ENCODE peak calls at places on chromosomes 12 and 14, in seven cellular contexts. M is aorta, J is IMR-90, F is right cardiac atrium, H is RWPE2, L is GM12878, I is Right ventricle myocardium superior. N is an unnamed sample.

GRCh38 chr12:92740421-92740820 is 37.6 kb downstream of the PLEKHG7 start:
- ATAC-seq in M (no peak), J (no peak), F (no peak), H (no peak), L (no peak), I (no peak), N (no peak)

GRCh38 chr14:102911541-102911951 is 10.9 kb upstream of the AMN start:
- ATAC-seq in M (no peak), J (no peak), F (no peak), H (no peak), L (no peak), I (no peak), N (no peak)

GRCh38 chr12:39538679-39539104 is 80.9 kb downstream of the ABCD2 start:
- ATAC-seq in M (no peak), J (no peak), F (no peak), H (no peak), L (no peak), I (no peak), N (no peak)

GRCh38 chr12:27161458-27162228 is 79.3 kb upstream of the C12orf71 start:
- ATAC-seq in M (no peak), J (no peak), F (peak), H (peak), L (peak), I (no peak), N (peak)

GRCh38 chr14:31090872-31091764 is 64.9 kb upstream of the STRN3 start:
- ATAC-seq in M (peak), J (peak), F (peak), H (peak), L (no peak), I (peak), N (peak)

GRCh38 chr12:75565795-75566194 is 54.4 kb upstream of the KRR1 start:
- ATAC-seq in M (no peak), J (peak), F (no peak), H (no peak), L (no peak), I (no peak), N (no peak)

GRCh38 chr14:55052259-55052930 is 948 bp downstream of the MAPK1IP1L start:
- ATAC-seq in M (no peak), J (peak), F (no peak), H (peak), L (peak), I (no peak), N (no peak)

GRCh38 chr12:79662046-79662811 is 28.5 kb downstream of the PAWR start:
- ATAC-seq in M (no peak), J (no peak), F (no peak), H (no peak), L (peak), I (no peak), N (no peak)

GRCh38 chr14:101824339-101824727 is 62.8 kb downstream of the PPP2R5C start:
- ATAC-seq in M (no peak), J (no peak), F (no peak), H (no peak), L (no peak), I (peak), N (peak)

GRCh38 chr12:79023261-79023660 is 158.7 kb downstream of the SYT1 start:
- ATAC-seq in M (no peak), J (no peak), F (no peak), H (no peak), L (no peak), I (peak), N (no peak)

GRCh38 chr12:62933220-62933870 is 1.6 kb downstream of the PPM1H start:
- ATAC-seq in M (no peak), J (no peak), F (peak), H (no peak), L (no peak), I (peak), N (no peak)

GRCh38 chr12:40208707-40209106 is 16.1 kb upstream of the LRRK2 start:
- ATAC-seq in M (no peak), J (no peak), F (no peak), H (no peak), L (peak), I (peak), N (peak)

GRCh38 chr14:41476526-41476925 is 130.2 kb upstream of the LRFN5 start:
- ATAC-seq in M (no peak), J (no peak), F (no peak), H (peak), L (no peak), I (no peak), N (no peak)

GRCh38 chr12:108630481-108631207 is 3.0 kb downstream of the SELPLG start:
- ATAC-seq in M (no peak), J (peak), F (no peak), H (peak), L (no peak), I (no peak), N (no peak)

GRCh38 chr14:51834218-51834617 is 26.2 kb upstream of the GNG2 start:
- ATAC-seq in M (no peak), J (no peak), F (no peak), H (no peak), L (no peak), I (no peak), N (no peak)

GRCh38 chr14:59134307-59134706 is 54.2 kb upstream of the DAAM1 start:
- ATAC-seq in M (no peak), J (no peak), F (no peak), H (no peak), L (no peak), I (no peak), N (no peak)

GRCh38 chr12:13203028-13203922 is 6.7 kb downstream of the EMP1 start:
- ATAC-seq in M (peak), J (no peak), F (peak), H (no peak), L (no peak), I (peak), N (no peak)

GRCh38 chr12:54277823-54278276 is 2.1 kb downstream of the CBX5 start:
- ATAC-seq in M (no peak), J (no peak), F (no peak), H (no peak), L (no peak), I (no peak), N (no peak)

GRCh38 chr12:49276304-49277290 is 11.7 kb downstream of the TUBA1C start:
- ATAC-seq in M (no peak), J (peak), F (no peak), H (peak), L (no peak), I (no peak), N (no peak)

GRCh38 chr14:89408907-89409675 is 7.9 kb downstream of the FOXN3 start:
- ATAC-seq in M (no peak), J (no peak), F (no peak), H (peak), L (peak), I (peak), N (no peak)

GRCh38 chr12:56408799-56409417 is 40.3 kb downstream of the TIMELESS start:
- ATAC-seq in M (no peak), J (no peak), F (no peak), H (no peak), L (no peak), I (no peak), N (no peak)

GRCh38 chr12:9243999-9244649 is 35.9 kb upstream of the PZP start:
- ATAC-seq in M (no peak), J (no peak), F (no peak), H (no peak), L (peak), I (no peak), N (no peak)

GRCh38 chr12:14937689-14938088 is 648 bp downstream of the ERP27 start:
- ATAC-seq in M (no peak), J (no peak), F (no peak), H (no peak), L (peak), I (no peak), N (no peak)

GRCh38 chr14:38837333-38838048 is 265.5 kb downstream of the SEC23A start:
- ATAC-seq in M (peak), J (no peak), F (no peak), H (peak), L (no peak), I (no peak), N (no peak)

GRCh38 chr12:51357374-51358047 is 11.0 kb upstream of the CELA1 start:
- ATAC-seq in M (no peak), J (no peak), F (no peak), H (no peak), L (peak), I (no peak), N (peak)

GRCh38 chr14:97336179-97336578 is 539.0 kb downstream of the VRK1 start:
- ATAC-seq in M (no peak), J (no peak), F (no peak), H (no peak), L (no peak), I (no peak), N (no peak)

GRCh38 chr14:68306934-68307758 is 485.7 kb downstream of the ZFP36L1 start:
- ATAC-seq in M (peak), J (peak), F (peak), H (no peak), L (no peak), I (peak), N (no peak)

GRCh38 chr12:59708484-59708883 is 112.7 kb downstream of the SLC16A7 start:
- ATAC-seq in M (no peak), J (no peak), F (no peak), H (peak), L (no peak), I (no peak), N (no peak)

GRCh38 chr12:89840162-89840922 is 131.7 kb upstream of the ATP2B1 start:
- ATAC-seq in M (no peak), J (peak), F (no peak), H (no peak), L (peak), I (no peak), N (peak)

GRCh38 chr14:101947577-101947903 is 16.8 kb upstream of the DYNC1H1 start:
- ATAC-seq in M (peak), J (no peak), F (peak), H (no peak), L (peak), I (peak), N (peak)

GRCh38 chr12:51318846-51319570 is 5.0 kb downstream of the BIN2 start:
- ATAC-seq in M (no peak), J (no peak), F (peak), H (peak), L (peak), I (no peak), N (peak)

GRCh38 chr12:18853570-18854366 is 115.8 kb downstream of the CAPZA3 start:
- ATAC-seq in M (no peak), J (no peak), F (no peak), H (no peak), L (no peak), I (peak), N (no peak)

GRCh38 chr12:58592817-58593216 is 327.5 kb downstream of the LRIG3 start:
- ATAC-seq in M (no peak), J (no peak), F (no peak), H (no peak), L (no peak), I (no peak), N (no peak)

GRCh38 chr12:126588586-126589249 is 1523.5 kb downstream of the AACS start:
- ATAC-seq in M (no peak), J (no peak), F (no peak), H (no peak), L (no peak), I (no peak), N (no peak)

GRCh38 chr14:34460841-34461240 is 1.2 kb downstream of the SPTSSA start:
- ATAC-seq in M (no peak), J (no peak), F (no peak), H (no peak), L (no peak), I (no peak), N (no peak)

GRCh38 chr14:93240678-93241000 is 33.6 kb downstream of the UBR7 start:
- ATAC-seq in M (no peak), J (no peak), F (no peak), H (peak), L (no peak), I (no peak), N (no peak)

GRCh38 chr14:36655963-36656768 is 5.5 kb upstream of the PAX9 start:
- ATAC-seq in M (no peak), J (no peak), F (peak), H (peak), L (peak), I (peak), N (no peak)

GRCh38 chr12:11170810-11171144 is 217 bp upstream of the SMIM10L1 start:
- ATAC-seq in M (no peak), J (no peak), F (no peak), H (no peak), L (no peak), I (no peak), N (no peak)